ENCODE peak calls at places on chromosome 3, in five cellular contexts. R is endothelial cell; B is osteocyte; Z is A673; G is CD8-positive, alpha-beta T cell. S is an unnamed sample.

GRCh38 chr3:117603097-117603496 is 893.5 kb downstream of the TUSC7 start:
- DNase-seq in R (no peak), B (no peak), Z (no peak), G (no peak), S (no peak)

GRCh38 chr3:87320748-87321634 is 44.6 kb upstream of the POU1F1 start:
- DNase-seq in R (no peak), B (no peak), Z (peak; percentile 86), G (no peak), S (no peak)

GRCh38 chr3:149830902-149831301 is 17.9 kb downstream of the RNF13 start:
- DNase-seq in R (no peak), B (no peak), Z (no peak), G (no peak), S (no peak)

GRCh38 chr3:184750684-184751083 is 38.8 kb upstream of the MAGEF1 start:
- DNase-seq in R (no peak), B (no peak), Z (no peak), G (no peak), S (no peak)

GRCh38 chr3:13840456-13840855 is 39.4 kb downstream of the WNT7A start:
- DNase-seq in R (no peak), B (no peak), Z (no peak), G (no peak), S (no peak)

GRCh38 chr3:106048946-106049481 is 180.2 kb upstream of the CBLB start:
- DNase-seq in R (no peak), B (no peak), Z (no peak), G (no peak), S (no peak)

GRCh38 chr3:33438284-33438668 is 1.9 kb downstream of the UBP1 start:
- DNase-seq in R (no peak), B (no peak), Z (peak; percentile 47), G (no peak), S (no peak)

GRCh38 chr3:149448331-149448831 is 26.1 kb upstream of the TM4SF4 start:
- DNase-seq in R (no peak), B (no peak), Z (no peak), G (no peak), S (no peak)

GRCh38 chr3:107740992-107741896 is 218.5 kb downstream of the BBX start:
- DNase-seq in R (no peak), B (no peak), Z (peak; percentile 45), G (no peak), S (no peak)

DNA sequence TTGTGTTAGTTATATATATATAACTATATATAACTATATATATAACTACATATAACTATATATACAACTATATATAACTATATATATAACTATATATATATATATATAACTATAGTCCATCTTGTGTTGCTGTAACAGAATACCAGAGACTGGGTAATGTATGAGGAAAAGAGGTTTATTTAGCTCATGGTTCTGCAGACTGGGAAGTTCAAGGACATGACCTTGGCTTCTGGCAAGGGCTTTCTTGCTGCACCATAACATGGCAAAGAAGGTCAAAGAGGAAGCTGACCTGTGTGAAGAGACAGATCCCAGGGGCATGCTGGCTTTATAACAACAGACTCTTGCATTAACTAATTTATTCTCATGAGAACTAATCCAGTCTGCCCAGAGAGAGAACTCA is 27.6 kb downstream of the KBTBD12 start:
- DNase-seq in R (no peak), B (no peak), Z (no peak), G (no peak), S (no peak)
- TF ChIP-seq CTCF in R (no peak), B (no peak), Z (no peak), G (no peak), S (no peak)

GRCh38 chr3:127177226-127177625 is 15.7 kb upstream of the PRR23E start:
- DNase-seq in R (no peak), B (peak; percentile 38), Z (no peak), G (no peak), S (no peak)
- TF ChIP-seq CTCF in R (no peak), B (no peak), Z (no peak), G (no peak), S (no peak)

DNA sequence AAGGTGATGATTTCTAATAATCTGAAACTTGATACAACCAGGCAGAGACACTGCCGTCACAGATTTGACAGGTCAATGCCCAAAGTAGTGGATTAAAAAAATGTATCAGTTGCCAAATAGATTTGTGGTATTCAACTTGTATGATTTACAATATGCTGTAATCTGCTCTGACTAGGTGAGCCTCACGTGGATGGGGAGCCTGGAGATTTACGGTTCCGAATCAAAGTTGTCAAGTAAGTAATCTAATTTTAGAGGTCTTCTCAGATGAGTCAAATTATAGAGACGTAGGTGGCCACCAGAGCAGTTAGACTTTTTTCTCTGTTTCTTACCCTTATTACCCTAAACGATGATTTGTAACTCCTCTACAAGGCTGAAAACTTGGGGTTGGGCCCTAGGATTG is 12.0 kb downstream of the DNAJB11 start:
- DNase-seq in R (no peak), B (no peak), Z (no peak), G (no peak), S (no peak)
- TF ChIP-seq CTCF in R (no peak), B (no peak), Z (no peak), G (no peak), S (no peak)

GRCh38 chr3:186002884-186003472 is 65.2 kb upstream of the TRA2B start:
- DNase-seq in R (no peak), B (peak; percentile 15), Z (peak; percentile 73), G (no peak), S (no peak)
- TF ChIP-seq CTCF in R (no peak), B (peak; percentile 45), Z (peak; percentile 61), G (no peak), S (peak; percentile 53)

GRCh38 chr3:128572644-128573105 is 77.9 kb downstream of the RPN1 start:
- DNase-seq in R (no peak), B (no peak), Z (peak; percentile 50), G (peak; percentile 44), S (no peak)
- TF ChIP-seq CTCF in R (no peak), B (peak; percentile 38), Z (peak; percentile 53), G (no peak), S (peak; percentile 56)

GRCh38 chr3:136075218-136075808 is 109.8 kb downstream of the PPP2R3A start:
- DNase-seq in R (peak; percentile 70), B (no peak), Z (peak; percentile 83), G (peak; percentile 72), S (no peak)

GRCh38 chr3:136075816-136076215 is 110.3 kb downstream of the PPP2R3A start:
- DNase-seq in R (no peak), B (no peak), Z (no peak), G (no peak), S (no peak)

GRCh38 chr3:136074546-136074945 is 109.0 kb downstream of the PPP2R3A start:
- DNase-seq in R (no peak), B (no peak), Z (no peak), G (no peak), S (no peak)

GRCh38 chr3:136078421-136079364 is 113.2 kb downstream of the PPP2R3A start:
- DNase-seq in R (no peak), B (no peak), Z (peak; percentile 56), G (no peak), S (no peak)
- TF ChIP-seq CTCF in R (peak; percentile 46), B (peak; percentile 73), Z (peak; percentile 80), G (peak; percentile 56), S (peak; percentile 72)

GRCh38 chr3:10774129-10774670 is 41.8 kb upstream of the SLC6A11 start:
- DNase-seq in R (no peak), B (peak; percentile 66), Z (no peak), G (no peak), S (peak; percentile 27)

GRCh38 chr3:10770547-10770946 is 45.5 kb upstream of the SLC6A11 start:
- DNase-seq in R (no peak), B (peak; percentile 75), Z (no peak), G (no peak), S (peak; percentile 16)

GRCh38 chr3:10771486-10772225 is 44.4 kb upstream of the SLC6A11 start:
- DNase-seq in R (no peak), B (peak; percentile 40), Z (no peak), G (no peak), S (peak; percentile 44)

GRCh38 chr3:10770981-10771380 is 45.0 kb upstream of the SLC6A11 start:
- DNase-seq in R (no peak), B (peak; percentile 62), Z (no peak), G (no peak), S (peak; percentile 15)

DNA sequence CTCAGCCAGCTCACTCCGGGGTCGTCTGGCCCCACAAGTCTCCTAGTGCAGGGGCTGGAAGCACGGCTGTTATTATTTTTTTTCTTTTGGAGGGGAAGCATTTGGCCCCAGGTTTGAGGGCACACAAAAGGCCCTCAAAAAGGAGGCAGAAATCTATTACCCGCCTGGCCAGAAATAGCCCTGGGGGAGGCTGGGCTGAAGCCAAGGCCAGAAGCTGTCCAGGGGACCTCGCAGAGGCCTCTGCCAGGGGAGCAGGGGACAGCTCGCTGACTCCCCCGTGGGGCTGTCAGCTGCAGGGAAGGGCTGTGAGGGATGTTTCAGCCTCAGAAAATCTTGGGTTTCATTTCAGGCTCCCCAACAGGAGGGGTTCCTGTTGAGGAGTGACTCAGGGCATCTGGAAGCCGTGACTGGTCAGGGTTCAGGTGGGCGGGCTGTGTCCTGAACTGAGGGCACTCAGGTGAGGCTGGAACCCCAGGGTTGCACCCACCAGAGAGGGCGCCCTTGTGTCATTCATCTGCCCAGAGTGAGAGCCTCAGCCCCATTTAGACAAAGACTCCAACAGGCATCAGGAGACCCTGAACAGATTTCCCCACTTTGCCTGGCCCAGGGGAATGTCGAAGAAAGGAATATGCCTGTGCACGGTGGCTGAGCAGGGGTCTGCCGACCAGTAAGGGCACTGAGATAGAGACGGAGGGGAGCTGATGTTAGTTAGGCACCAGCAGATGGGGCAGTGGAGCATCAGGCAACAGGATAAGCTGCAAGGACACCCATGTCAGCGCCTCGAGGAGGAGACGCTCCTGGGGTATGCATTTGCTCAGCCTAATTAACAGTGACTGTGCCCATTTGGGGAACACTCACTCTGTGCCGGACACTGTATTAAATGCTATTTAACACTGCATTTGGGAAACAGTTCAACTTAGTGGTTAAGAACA is 43.5 kb upstream of the SLC6A11 start:
- DNase-seq in R (peak; percentile 29), B (peak; percentile 81), Z (no peak), G (no peak), S (peak; percentile 66)
- TF ChIP-seq CTCF in R (peak; percentile 28), B (peak; percentile 13), Z (peak; percentile 45), G (no peak), S (peak; percentile 53)

DNA sequence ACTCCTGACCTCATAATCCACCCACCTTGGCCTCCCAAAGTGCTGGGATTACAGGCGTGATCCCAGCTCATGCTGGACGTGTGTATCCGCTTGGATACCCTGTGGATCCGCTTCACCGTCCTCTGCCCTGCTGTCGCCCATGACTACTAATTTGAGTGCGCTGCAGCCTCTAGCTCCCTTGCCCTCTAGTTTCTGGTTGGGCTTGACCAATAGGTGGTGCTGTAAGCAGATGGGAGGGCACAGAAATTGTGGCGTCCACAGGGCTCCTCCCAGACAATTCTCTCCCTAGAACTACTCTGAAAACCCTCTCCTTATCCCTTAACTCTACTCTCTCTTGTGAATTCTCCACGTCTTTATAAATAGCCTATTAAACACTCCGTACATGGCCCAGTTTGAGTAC is 36.2 kb downstream of the ZPLD1 start:
- DNase-seq in R (peak; percentile 11), B (no peak), Z (peak; percentile 60), G (no peak), S (no peak)
- TF ChIP-seq CTCF in R (no peak), B (no peak), Z (peak; percentile 55), G (no peak), S (no peak)

GRCh38 chr3:10285307-10285706 is 7.4 kb downstream of the GHRL start:
- DNase-seq in R (no peak), B (no peak), Z (no peak), G (no peak), S (no peak)

GRCh38 chr3:10285742-10286524 is 6.8 kb downstream of the GHRL start:
- DNase-seq in R (no peak), B (no peak), Z (no peak), G (no peak), S (no peak)

GRCh38 chr3:10287936-10288574 is 4.7 kb downstream of the GHRL start:
- DNase-seq in R (no peak), B (no peak), Z (no peak), G (no peak), S (no peak)

GRCh38 chr3:10288575-10288960 is 4.2 kb downstream of the GHRL start:
- DNase-seq in R (no peak), B (no peak), Z (no peak), G (no peak), S (no peak)

GRCh38 chr3:10286596-10287295 is 6.0 kb downstream of the GHRL start:
- DNase-seq in R (no peak), B (no peak), Z (peak; percentile 86), G (no peak), S (no peak)
- TF ChIP-seq CTCF in R (no peak), B (no peak), Z (peak; percentile 61), G (peak; percentile 32), S (no peak)

S was measured in type B pancreatic cell.